ENCODE peak calls at places on chromosomes 1 and 21, in five cellular contexts. E, P, J, R and C are unnamed samples.

GRCh38 chr1:30345525-30346145 is 377.8 kb downstream of the MATN1 start:
- DNase-seq in E (no peak), P (no peak), R (no peak), J (no peak), C (no peak)

GRCh38 chr1:1614204-1614953 is 921 bp upstream of the MIB2 start:
- DNase-seq in E (no peak), J (peak; percentile 56), P (no peak), R (no peak), C (no peak)

GRCh38 chr1:226967665-226968064 is 27.6 kb downstream of the COQ8A start:
- DNase-seq in R (no peak), P (no peak), E (no peak), J (no peak), C (no peak)

GRCh38 chr1:241641748-241642592 is 1.8 kb upstream of the CHML start:
- DNase-seq in R (no peak), P (no peak), E (no peak), J (no peak), C (no peak)

GRCh38 chr1:167460836-167461235 is 57.5 kb downstream of the CD247 start:
- DNase-seq in J (no peak), E (no peak), P (no peak), R (no peak), C (no peak)

GRCh38 chr1:57072775-57073174 is 107.0 kb upstream of the C8B start:
- DNase-seq in P (no peak), J (peak; percentile 19), E (no peak), R (no peak), C (peak; percentile 55)

GRCh38 chr1:105137543-105138444 is 1388.1 kb downstream of the AMY1C start:
- DNase-seq in E (peak; percentile 2), R (peak; percentile 51), J (no peak), P (no peak), C (peak; percentile 74)

GRCh38 chr1:211750599-211750998 is 75.2 kb upstream of the NEK2 start:
- DNase-seq in P (no peak), E (no peak), J (no peak), R (no peak), C (no peak)

GRCh38 chr1:77900687-77901293 is 12.4 kb downstream of the NEXN start:
- DNase-seq in P (no peak), R (peak; percentile 43), J (peak; percentile 11), E (no peak), C (peak; percentile 21)

GRCh38 chr1:186655877-186656276 is 24.3 kb downstream of the PTGS2 start:
- DNase-seq in R (no peak), E (no peak), J (no peak), P (no peak), C (no peak)

GRCh38 chr21:25039461-25040380 is 567.6 kb downstream of the MRPL39 start:
- DNase-seq in J (no peak), P (no peak), E (no peak), R (no peak), C (no peak)

GRCh38 chr1:232705815-232706575 is 76.1 kb upstream of the SIPA1L2 start:
- DNase-seq in R (no peak), P (no peak), E (no peak), J (no peak), C (no peak)

GRCh38 chr1:153775432-153776311 is 465 bp downstream of the SLC27A3 start:
- DNase-seq in P (peak; percentile 60), E (peak; percentile 68), R (peak; percentile 81), J (peak; percentile 73), C (peak; percentile 70)

GRCh38 chr1:212482352-212483153 is 49.8 kb downstream of the NENF start:
- DNase-seq in E (no peak), P (no peak), J (no peak), R (no peak), C (no peak)

GRCh38 chr1:241774017-241774416 is 74.0 kb upstream of the EXO1 start:
- DNase-seq in P (no peak), J (no peak), R (no peak), E (no peak), C (no peak)

GRCh38 chr1:8796812-8797211 is 20.6 kb downstream of the RERE start:
- DNase-seq in E (no peak), J (no peak), P (no peak), R (no peak), C (peak; percentile 28)

GRCh38 chr1:240582953-240583352 is 29.0 kb downstream of the GREM2 start:
- DNase-seq in E (no peak), J (no peak), R (no peak), P (no peak), C (no peak)

GRCh38 chr1:115647919-115648597 is 6.3 kb downstream of the VANGL1 start:
- DNase-seq in E (no peak), R (no peak), P (no peak), J (no peak), C (no peak)

GRCh38 chr21:40902993-40903392 is 56.0 kb upstream of the DSCAM start:
- DNase-seq in R (no peak), E (no peak), J (no peak), P (no peak), C (no peak)

GRCh38 chr21:40905251-40905650 is 58.3 kb upstream of the DSCAM start:
- DNase-seq in J (no peak), E (no peak), R (no peak), P (no peak), C (no peak)

GRCh38 chr21:40901690-40902089 is 54.7 kb upstream of the DSCAM start:
- DNase-seq in P (no peak), R (no peak), E (no peak), J (no peak), C (no peak)

DNA sequence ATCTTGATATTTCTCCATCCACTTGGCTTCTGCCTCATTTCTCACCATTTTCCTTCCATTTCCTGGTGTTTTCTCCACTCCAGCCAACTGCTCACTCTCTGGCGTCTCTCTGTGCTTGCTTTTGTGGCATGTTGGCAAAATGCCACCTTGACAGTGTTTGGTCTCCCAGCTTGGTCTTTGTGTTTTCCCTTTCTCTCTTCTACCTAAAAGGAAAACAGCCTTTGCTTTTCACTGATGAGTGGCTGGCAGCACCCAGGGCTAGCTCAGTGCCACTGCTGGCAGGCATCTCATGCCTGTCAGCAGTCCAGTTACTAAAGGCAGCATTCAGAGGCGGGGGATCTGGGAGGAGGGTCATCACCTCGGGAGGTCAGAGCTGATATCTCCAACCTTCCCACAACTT is 55.3 kb upstream of the DSCAM start:
- DNase-seq in J (no peak), P (no peak), R (no peak), E (no peak), C (no peak)
- TF ChIP-seq TAF1 in J (no peak), P (no peak), R (no peak), E (no peak), C (no peak)

GRCh38 chr1:156517746-156518145 is 17.2 kb upstream of the MEF2D start:
- DNase-seq in R (no peak), E (no peak), J (no peak), P (no peak), C (no peak)
- TF ChIP-seq TAF1 in R (no peak), E (no peak), J (no peak), P (no peak), C (no peak)

GRCh38 chr1:177796561-177796960 is 173.3 kb downstream of the SEC16B start:
- DNase-seq in P (no peak), E (no peak), R (no peak), J (no peak), C (no peak)

GRCh38 chr1:177799746-177800145 is 170.1 kb downstream of the SEC16B start:
- DNase-seq in J (no peak), E (no peak), R (no peak), P (no peak), C (no peak)

GRCh38 chr1:177798614-177799013 is 171.2 kb downstream of the SEC16B start:
- DNase-seq in E (no peak), P (no peak), R (no peak), J (no peak), C (no peak)

GRCh38 chr1:177802304-177802703 is 167.6 kb downstream of the SEC16B start:
- DNase-seq in J (no peak), E (no peak), R (no peak), P (no peak), C (no peak)

DNA sequence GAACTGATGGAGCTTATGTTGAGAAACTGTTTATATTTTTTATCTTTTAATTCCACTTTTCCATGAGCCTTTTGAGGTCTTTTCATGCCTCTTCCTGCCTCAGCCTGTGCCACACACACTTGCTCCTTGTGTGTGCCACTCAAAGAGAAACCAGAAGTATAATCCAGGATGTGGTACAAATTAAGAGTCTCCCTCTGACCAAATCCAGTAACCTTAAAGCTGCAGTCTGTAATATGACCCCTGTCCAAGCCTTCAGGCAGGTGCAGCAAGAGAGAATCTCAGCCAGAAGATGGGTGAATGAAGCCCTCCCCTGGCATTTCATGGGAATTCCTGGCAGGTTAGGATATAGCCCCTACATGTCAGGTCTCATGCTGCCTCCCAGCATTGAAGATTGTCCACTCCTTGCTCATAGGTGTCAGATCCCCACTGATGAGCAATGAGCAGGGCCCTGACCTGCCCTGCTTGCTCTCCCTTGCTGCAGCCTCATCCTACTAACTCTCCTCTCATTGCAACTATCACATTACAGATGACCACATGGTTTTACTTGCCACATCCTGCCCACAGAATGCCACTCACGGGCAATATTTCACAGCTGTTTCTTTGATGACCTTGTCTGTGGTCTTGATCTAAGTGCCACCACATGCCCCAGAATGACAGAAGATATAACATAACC is 169.3 kb downstream of the SEC16B start:
- DNase-seq in J (no peak), P (no peak), R (no peak), E (no peak), C (no peak)
- TF ChIP-seq TAF1 in J (no peak), P (no peak), R (no peak), E (no peak), C (no peak)

GRCh38 chr1:12540580-12541273 is 77.3 kb downstream of the DHRS3 start:
- DNase-seq in R (no peak), P (no peak), J (no peak), E (no peak), C (no peak)

GRCh38 chr1:12539705-12540579 is 78.1 kb downstream of the DHRS3 start:
- DNase-seq in E (no peak), J (no peak), P (no peak), R (no peak), C (no peak)

GRCh38 chr1:12542596-12543592 is 75.1 kb downstream of the DHRS3 start:
- DNase-seq in P (no peak), E (no peak), J (no peak), R (no peak), C (no peak)

GRCh38 chr1:12542138-12542465 is 75.9 kb downstream of the DHRS3 start:
- DNase-seq in E (no peak), R (no peak), J (no peak), P (no peak), C (no peak)

GRCh38 chr1:12541274-12542137 is 76.5 kb downstream of the DHRS3 start:
- DNase-seq in E (no peak), P (no peak), J (peak; percentile 84), R (no peak), C (no peak)
- TF ChIP-seq TAF1 in E (no peak), P (no peak), J (peak; percentile 44), R (no peak), C (no peak)

DNA sequence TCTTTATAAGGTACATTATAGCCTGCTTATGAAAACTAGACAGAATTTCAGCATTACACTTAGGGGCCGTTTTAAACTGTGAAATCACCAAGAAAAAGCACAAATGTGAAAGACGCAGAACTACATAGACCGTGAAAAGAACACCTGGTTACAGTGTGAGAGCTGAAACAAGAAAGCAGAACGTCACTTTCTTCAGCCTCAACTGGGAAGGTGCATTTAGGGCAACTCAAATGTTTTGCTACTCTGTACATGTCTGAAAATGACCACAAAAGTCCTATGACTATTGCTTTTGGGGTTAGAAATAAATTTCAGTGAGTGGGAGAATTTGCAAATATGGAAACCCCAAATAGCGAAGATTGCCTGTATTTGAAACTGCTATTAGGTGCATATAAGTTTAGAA is 268.7 kb downstream of the OLFM3 start:
- DNase-seq in P (no peak), R (no peak), J (no peak), E (no peak), C (no peak)
- TF ChIP-seq TAF1 in P (no peak), R (no peak), J (no peak), E (no peak), C (no peak)